ENCODE peak calls at places on chromosomes 6 and 20, in four cellular contexts. One of them, this sample, is unnamed.

GRCh38 chr6:158366363-158366762 is 54.1 kb downstream of the TULP4 start:
- DNase-seq in K562: peak; percentile 69
- DNase-seq in HepG2: no peak
- DNase-seq in WTC11: no peak
- DNase-seq in this sample: no peak

GRCh38 chr6:136511397-136511796 is 38.8 kb downstream of the MAP7 start:
- DNase-seq in HepG2: no peak
- DNase-seq in WTC11: no peak
- DNase-seq in K562: no peak
- DNase-seq in this sample: no peak

GRCh38 chr6:88920088-88920487 is 43.3 kb downstream of the RNGTT start:
- DNase-seq in WTC11: no peak
- DNase-seq in K562: no peak
- DNase-seq in HepG2: no peak
- DNase-seq in this sample: no peak

GRCh38 chr6:74735304-74735703 is 470.5 kb downstream of the COL12A1 start:
- DNase-seq in WTC11: no peak
- DNase-seq in K562: no peak
- DNase-seq in HepG2: no peak
- DNase-seq in this sample: no peak

GRCh38 chr20:48910360-48910781 is 11.1 kb upstream of the ARFGEF2 start:
- DNase-seq in K562: no peak
- DNase-seq in HepG2: no peak
- DNase-seq in WTC11: no peak
- DNase-seq in this sample: no peak

GRCh38 chr20:62800314-62801259 is 4.0 kb upstream of the OGFR start:
- DNase-seq in HepG2: no peak
- DNase-seq in K562: no peak
- DNase-seq in WTC11: no peak
- DNase-seq in this sample: no peak

GRCh38 chr6:21949211-21949801 is 347.5 kb downstream of the PRL start:
- DNase-seq in WTC11: no peak
- DNase-seq in HepG2: peak; percentile 12
- DNase-seq in K562: no peak
- DNase-seq in this sample: no peak

GRCh38 chr20:49112596-49113274 is 66.6 kb downstream of the CSE1L start:
- DNase-seq in K562: no peak
- DNase-seq in WTC11: no peak
- DNase-seq in HepG2: no peak
- DNase-seq in this sample: no peak

GRCh38 chr20:22920898-22921297 is 114.2 kb upstream of the SSTR4 start:
- DNase-seq in K562: no peak
- DNase-seq in HepG2: no peak
- DNase-seq in WTC11: no peak
- DNase-seq in this sample: no peak

GRCh38 chr20:12030470-12030869 is 112.8 kb downstream of the BTBD3 start:
- DNase-seq in WTC11: no peak
- DNase-seq in HepG2: no peak
- DNase-seq in K562: no peak
- DNase-seq in this sample: no peak

GRCh38 chr6:33195304-33196022 is 3.2 kb upstream of the COL11A2 start:
- DNase-seq in HepG2: no peak
- DNase-seq in K562: no peak
- DNase-seq in WTC11: no peak
- DNase-seq in this sample: no peak

GRCh38 chr20:6142348-6142993 is 19.6 kb upstream of the FERMT1 start:
- DNase-seq in HepG2: peak; percentile 70
- DNase-seq in K562: peak; percentile 52
- DNase-seq in WTC11: peak; percentile 42
- DNase-seq in this sample: peak; percentile 58

GRCh38 chr6:169047345-169047744 is 206.3 kb downstream of the THBS2 start:
- DNase-seq in K562: no peak
- DNase-seq in HepG2: no peak
- DNase-seq in WTC11: no peak
- DNase-seq in this sample: no peak

GRCh38 chr6:169046021-169046420 is 207.6 kb downstream of the THBS2 start:
- DNase-seq in WTC11: no peak
- DNase-seq in HepG2: no peak
- DNase-seq in K562: no peak
- DNase-seq in this sample: no peak

GRCh38 chr6:169046483-169047192 is 207.0 kb downstream of the THBS2 start:
- DNase-seq in HepG2: no peak
- DNase-seq in K562: no peak
- DNase-seq in WTC11: no peak
- DNase-seq in this sample: no peak

GRCh38 chr6:169044376-169045230 is 209.0 kb downstream of the THBS2 start:
- DNase-seq in WTC11: no peak
- DNase-seq in HepG2: no peak
- DNase-seq in K562: no peak
- DNase-seq in this sample: no peak

GRCh38 chr6:169045486-169045885 is 208.2 kb downstream of the THBS2 start:
- DNase-seq in HepG2: no peak
- DNase-seq in WTC11: no peak
- DNase-seq in K562: no peak
- DNase-seq in this sample: no peak
- TF ChIP-seq FOXJ3 in HepG2: no peak
- TF ChIP-seq FOXJ3 in WTC11: no peak
- TF ChIP-seq FOXJ3 in K562: no peak
- TF ChIP-seq FOXJ3 in this sample: no peak

GRCh38 chr6:77173472-77174074 is 289.7 kb downstream of the HTR1B start:
- DNase-seq in K562: no peak
- DNase-seq in WTC11: peak; percentile 50
- DNase-seq in HepG2: peak; percentile 1
- DNase-seq in this sample: peak; percentile 1
- TF ChIP-seq FOXJ3 in K562: no peak
- TF ChIP-seq FOXJ3 in WTC11: no peak
- TF ChIP-seq FOXJ3 in HepG2: no peak
- TF ChIP-seq FOXJ3 in this sample: no peak

GRCh38 chr6:77034161-77034560 is 429.1 kb downstream of the HTR1B start:
- DNase-seq in WTC11: peak; percentile 37
- DNase-seq in K562: no peak
- DNase-seq in HepG2: no peak
- DNase-seq in this sample: no peak

GRCh38 chr6:77036400-77036799 is 426.9 kb downstream of the HTR1B start:
- DNase-seq in WTC11: no peak
- DNase-seq in K562: no peak
- DNase-seq in HepG2: no peak
- DNase-seq in this sample: no peak

GRCh38 chr6:77025824-77026223 is 437.5 kb downstream of the HTR1B start:
- DNase-seq in HepG2: no peak
- DNase-seq in K562: no peak
- DNase-seq in WTC11: no peak
- DNase-seq in this sample: no peak

GRCh38 chr6:77026341-77026740 is 436.9 kb downstream of the HTR1B start:
- DNase-seq in HepG2: no peak
- DNase-seq in K562: no peak
- DNase-seq in WTC11: no peak
- DNase-seq in this sample: no peak

GRCh38 chr6:77030929-77031674 is 432.2 kb downstream of the HTR1B start:
- DNase-seq in WTC11: no peak
- DNase-seq in HepG2: no peak
- DNase-seq in K562: no peak
- DNase-seq in this sample: no peak
- TF ChIP-seq FOXJ3 in WTC11: no peak
- TF ChIP-seq FOXJ3 in HepG2: no peak
- TF ChIP-seq FOXJ3 in K562: no peak
- TF ChIP-seq FOXJ3 in this sample: no peak

GRCh38 chr6:87701676-87702588 is at the start of gene AKIRIN2:
- DNase-seq in HepG2: peak; percentile 98
- DNase-seq in WTC11: peak; percentile 96
- DNase-seq in K562: peak; percentile 91
- DNase-seq in this sample: peak; percentile 91
- TF ChIP-seq FOXJ3 in HepG2: peak; percentile 43
- TF ChIP-seq FOXJ3 in WTC11: no peak
- TF ChIP-seq FOXJ3 in K562: no peak
- TF ChIP-seq FOXJ3 in this sample: no peak

GRCh38 chr20:47768016-47768953 is 17.0 kb downstream of the SULF2 start:
- DNase-seq in HepG2: no peak
- DNase-seq in WTC11: no peak
- DNase-seq in K562: no peak
- DNase-seq in this sample: no peak
- TF ChIP-seq FOXJ3 in HepG2: no peak
- TF ChIP-seq FOXJ3 in WTC11: no peak
- TF ChIP-seq FOXJ3 in K562: no peak
- TF ChIP-seq FOXJ3 in this sample: no peak